ENCODE peak calls at places on chromosomes 5 and 9, in seven cellular contexts. One of them, this sample, is unnamed.

GRCh38 chr5:172410160-172410559 is 44.2 kb downstream of the SH3PXD2B start:
- DNase-seq in fibroblast of mammary gland: peak
- DNase-seq in mesothelial cell of epicardium: no peak
- DNase-seq in A549: no peak
- DNase-seq in lower lobe of right lung: no peak
- DNase-seq in GM12878: peak
- DNase-seq in uterus: no peak
- DNase-seq in this sample: no peak

GRCh38 chr5:91256142-91256524 is 127.0 kb downstream of the ARRDC3 start:
- DNase-seq in fibroblast of mammary gland: no peak
- DNase-seq in mesothelial cell of epicardium: no peak
- DNase-seq in A549: no peak
- DNase-seq in lower lobe of right lung: no peak
- DNase-seq in GM12878: no peak
- DNase-seq in uterus: no peak
- DNase-seq in this sample: no peak

GRCh38 chr5:2201011-2201410 is 318.3 kb upstream of the IRX4 start:
- DNase-seq in fibroblast of mammary gland: no peak
- DNase-seq in mesothelial cell of epicardium: no peak
- DNase-seq in A549: no peak
- DNase-seq in lower lobe of right lung: no peak
- DNase-seq in GM12878: no peak
- DNase-seq in uterus: no peak
- DNase-seq in this sample: no peak

GRCh38 chr5:149358818-149359217 is 972 bp downstream of the PCYOX1L start:
- DNase-seq in fibroblast of mammary gland: peak
- DNase-seq in mesothelial cell of epicardium: no peak
- DNase-seq in A549: no peak
- DNase-seq in lower lobe of right lung: no peak
- DNase-seq in GM12878: no peak
- DNase-seq in uterus: no peak
- DNase-seq in this sample: no peak

GRCh38 chr5:159337291-159337974 is 7.1 kb upstream of the IL12B start:
- DNase-seq in fibroblast of mammary gland: peak
- DNase-seq in mesothelial cell of epicardium: no peak
- DNase-seq in A549: no peak
- DNase-seq in lower lobe of right lung: no peak
- DNase-seq in GM12878: no peak
- DNase-seq in uterus: no peak
- DNase-seq in this sample: no peak

GRCh38 chr9:133700861-133701320 is 37.3 kb downstream of the SARDH start:
- DNase-seq in fibroblast of mammary gland: no peak
- DNase-seq in mesothelial cell of epicardium: no peak
- DNase-seq in A549: no peak
- DNase-seq in lower lobe of right lung: peak
- DNase-seq in GM12878: no peak
- DNase-seq in uterus: no peak
- DNase-seq in this sample: no peak

GRCh38 chr9:81620009-81620405 is 69.3 kb downstream of the TLE1 start:
- DNase-seq in fibroblast of mammary gland: no peak
- DNase-seq in mesothelial cell of epicardium: no peak
- DNase-seq in A549: no peak
- DNase-seq in lower lobe of right lung: no peak
- DNase-seq in GM12878: no peak
- DNase-seq in uterus: no peak
- DNase-seq in this sample: no peak

GRCh38 chr5:137822158-137822764 is 45.4 kb upstream of the MYOT start:
- DNase-seq in fibroblast of mammary gland: peak
- DNase-seq in mesothelial cell of epicardium: peak
- DNase-seq in A549: peak
- DNase-seq in lower lobe of right lung: no peak
- DNase-seq in GM12878: no peak
- DNase-seq in uterus: peak
- DNase-seq in this sample: peak

GRCh38 chr9:104866186-104866585 is 61.8 kb downstream of the ABCA1 start:
- DNase-seq in fibroblast of mammary gland: peak
- DNase-seq in mesothelial cell of epicardium: no peak
- DNase-seq in A549: no peak
- DNase-seq in lower lobe of right lung: no peak
- DNase-seq in GM12878: no peak
- DNase-seq in uterus: no peak
- DNase-seq in this sample: no peak

GRCh38 chr9:21153688-21154608 is 12.3 kb upstream of the IFNW1 start:
- DNase-seq in fibroblast of mammary gland: peak
- DNase-seq in mesothelial cell of epicardium: no peak
- DNase-seq in A549: no peak
- DNase-seq in lower lobe of right lung: peak
- DNase-seq in GM12878: no peak
- DNase-seq in uterus: no peak
- DNase-seq in this sample: no peak

GRCh38 chr5:32217886-32218396 is 43.8 kb upstream of the GOLPH3 start:
- DNase-seq in fibroblast of mammary gland: no peak
- DNase-seq in mesothelial cell of epicardium: no peak
- DNase-seq in A549: no peak
- DNase-seq in lower lobe of right lung: no peak
- DNase-seq in GM12878: no peak
- DNase-seq in uterus: no peak
- DNase-seq in this sample: no peak

GRCh38 chr9:137545123-137545522 is 5.1 kb downstream of the PNPLA7 start:
- DNase-seq in fibroblast of mammary gland: peak
- DNase-seq in mesothelial cell of epicardium: no peak
- DNase-seq in A549: no peak
- DNase-seq in lower lobe of right lung: no peak
- DNase-seq in GM12878: no peak
- DNase-seq in uterus: peak
- DNase-seq in this sample: no peak

GRCh38 chr5:39015743-39016586 is 58.2 kb downstream of the RICTOR start:
- DNase-seq in fibroblast of mammary gland: peak
- DNase-seq in mesothelial cell of epicardium: no peak
- DNase-seq in A549: no peak
- DNase-seq in lower lobe of right lung: no peak
- DNase-seq in GM12878: no peak
- DNase-seq in uterus: no peak
- DNase-seq in this sample: no peak

GRCh38 chr5:626850-627249 is 14.7 kb downstream of the CEP72 start:
- DNase-seq in fibroblast of mammary gland: peak
- DNase-seq in mesothelial cell of epicardium: no peak
- DNase-seq in A549: no peak
- DNase-seq in lower lobe of right lung: no peak
- DNase-seq in GM12878: no peak
- DNase-seq in uterus: no peak
- DNase-seq in this sample: no peak

GRCh38 chr5:31036407-31036806 is 157.1 kb upstream of the CDH6 start:
- DNase-seq in fibroblast of mammary gland: no peak
- DNase-seq in mesothelial cell of epicardium: no peak
- DNase-seq in A549: no peak
- DNase-seq in lower lobe of right lung: no peak
- DNase-seq in GM12878: no peak
- DNase-seq in uterus: no peak
- DNase-seq in this sample: no peak

GRCh38 chr5:1190296-1190695 is 11.1 kb upstream of the SLC6A19 start:
- DNase-seq in fibroblast of mammary gland: no peak
- DNase-seq in mesothelial cell of epicardium: no peak
- DNase-seq in A549: no peak
- DNase-seq in lower lobe of right lung: no peak
- DNase-seq in GM12878: no peak
- DNase-seq in uterus: no peak
- DNase-seq in this sample: no peak

GRCh38 chr5:6394429-6395101 is 16.2 kb upstream of the MED10 start:
- DNase-seq in fibroblast of mammary gland: no peak
- DNase-seq in mesothelial cell of epicardium: no peak
- DNase-seq in A549: no peak
- DNase-seq in lower lobe of right lung: no peak
- DNase-seq in GM12878: no peak
- DNase-seq in uterus: no peak
- DNase-seq in this sample: no peak

GRCh38 chr9:15901572-15901971 is 348.7 kb downstream of the CCDC171 start:
- DNase-seq in fibroblast of mammary gland: no peak
- DNase-seq in mesothelial cell of epicardium: no peak
- DNase-seq in A549: no peak
- DNase-seq in lower lobe of right lung: no peak
- DNase-seq in GM12878: no peak
- DNase-seq in uterus: no peak
- DNase-seq in this sample: no peak

DNA sequence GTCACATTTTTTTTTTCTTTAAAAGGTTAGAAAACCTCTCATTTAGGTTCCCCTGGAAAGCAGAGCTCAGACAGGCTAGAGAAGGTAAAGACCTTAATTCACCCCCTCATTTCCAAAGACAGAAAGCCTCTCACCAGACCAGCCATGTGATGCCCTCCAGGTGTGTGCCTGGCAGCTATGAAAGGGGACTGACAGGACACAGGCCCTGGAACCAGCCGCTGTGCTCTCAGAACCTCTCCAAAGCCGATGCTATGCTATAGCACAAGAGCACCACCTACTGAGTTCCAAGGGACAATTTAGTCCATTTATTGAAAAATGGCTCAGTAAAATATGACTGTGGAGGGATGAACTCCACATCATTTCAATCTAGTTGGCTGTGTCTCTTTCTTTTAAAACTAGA is 48.8 kb downstream of the FANCC start:
- DNase-seq in fibroblast of mammary gland: peak
- DNase-seq in mesothelial cell of epicardium: no peak
- DNase-seq in A549: peak
- DNase-seq in lower lobe of right lung: no peak
- DNase-seq in GM12878: no peak
- DNase-seq in uterus: no peak
- DNase-seq in this sample: no peak
- TF ChIP-seq CTCF in fibroblast of mammary gland: peak
- TF ChIP-seq CTCF in mesothelial cell of epicardium: no peak
- TF ChIP-seq CTCF in A549: peak
- TF ChIP-seq CTCF in lower lobe of right lung: peak
- TF ChIP-seq CTCF in GM12878: peak
- TF ChIP-seq CTCF in uterus: peak
- TF ChIP-seq CTCF in this sample: peak

GRCh38 chr9:92598382-92598781 is 62.6 kb upstream of the ECM2 start:
- DNase-seq in fibroblast of mammary gland: no peak
- DNase-seq in mesothelial cell of epicardium: no peak
- DNase-seq in A549: no peak
- DNase-seq in lower lobe of right lung: no peak
- DNase-seq in GM12878: no peak
- DNase-seq in uterus: no peak
- DNase-seq in this sample: no peak

GRCh38 chr9:92603100-92603499 is 66.8 kb downstream of the IPPK start:
- DNase-seq in fibroblast of mammary gland: no peak
- DNase-seq in mesothelial cell of epicardium: no peak
- DNase-seq in A549: no peak
- DNase-seq in lower lobe of right lung: no peak
- DNase-seq in GM12878: no peak
- DNase-seq in uterus: no peak
- DNase-seq in this sample: no peak

GRCh38 chr9:92603990-92604389 is 65.9 kb downstream of the IPPK start:
- DNase-seq in fibroblast of mammary gland: no peak
- DNase-seq in mesothelial cell of epicardium: no peak
- DNase-seq in A549: no peak
- DNase-seq in lower lobe of right lung: no peak
- DNase-seq in GM12878: no peak
- DNase-seq in uterus: no peak
- DNase-seq in this sample: no peak

GRCh38 chr9:92600742-92601261 is 65.0 kb upstream of the ECM2 start:
- DNase-seq in fibroblast of mammary gland: peak
- DNase-seq in mesothelial cell of epicardium: no peak
- DNase-seq in A549: no peak
- DNase-seq in lower lobe of right lung: no peak
- DNase-seq in GM12878: no peak
- DNase-seq in uterus: no peak
- DNase-seq in this sample: no peak

GRCh38 chr9:92600075-92600741 is 64.4 kb upstream of the ECM2 start:
- DNase-seq in fibroblast of mammary gland: no peak
- DNase-seq in mesothelial cell of epicardium: no peak
- DNase-seq in A549: no peak
- DNase-seq in lower lobe of right lung: no peak
- DNase-seq in GM12878: no peak
- DNase-seq in uterus: no peak
- DNase-seq in this sample: no peak
- TF ChIP-seq CTCF in fibroblast of mammary gland: no peak
- TF ChIP-seq CTCF in mesothelial cell of epicardium: no peak
- TF ChIP-seq CTCF in A549: no peak
- TF ChIP-seq CTCF in lower lobe of right lung: no peak
- TF ChIP-seq CTCF in GM12878: no peak
- TF ChIP-seq CTCF in uterus: no peak
- TF ChIP-seq CTCF in this sample: no peak

DNA sequence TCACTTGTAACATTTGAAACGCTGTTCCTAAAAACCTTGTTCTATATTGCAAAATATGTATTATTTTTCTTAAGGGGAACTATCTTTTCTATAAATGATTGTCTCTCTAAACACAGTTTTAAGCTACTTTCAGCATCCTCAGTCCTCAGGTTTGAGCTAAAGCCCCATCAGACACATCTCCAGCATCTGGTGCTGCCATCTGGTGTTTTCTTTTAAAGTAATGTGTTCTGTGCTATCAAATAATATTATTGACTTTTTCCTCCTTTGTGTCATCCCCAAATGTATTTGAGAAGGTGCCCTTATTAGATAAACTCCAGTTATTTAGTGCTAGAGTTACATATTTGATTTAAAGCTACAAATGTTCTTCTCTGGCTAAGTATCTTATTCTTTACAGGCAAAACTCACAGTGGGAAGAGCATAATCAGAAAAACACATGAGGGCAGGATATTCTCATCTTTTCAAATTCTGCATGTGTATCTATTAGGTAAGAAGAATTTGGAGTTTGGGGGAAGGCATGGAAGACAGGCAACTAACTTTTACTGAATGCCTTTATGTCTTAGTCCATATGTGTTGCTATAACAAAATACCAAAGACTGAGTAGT is 27.5 kb downstream of the ZNF474 start:
- DNase-seq in fibroblast of mammary gland: peak
- DNase-seq in mesothelial cell of epicardium: no peak
- DNase-seq in A549: no peak
- DNase-seq in lower lobe of right lung: no peak
- DNase-seq in GM12878: no peak
- DNase-seq in uterus: no peak
- DNase-seq in this sample: no peak
- TF ChIP-seq CTCF in fibroblast of mammary gland: peak
- TF ChIP-seq CTCF in mesothelial cell of epicardium: no peak
- TF ChIP-seq CTCF in A549: peak
- TF ChIP-seq CTCF in lower lobe of right lung: no peak
- TF ChIP-seq CTCF in GM12878: peak
- TF ChIP-seq CTCF in uterus: peak
- TF ChIP-seq CTCF in this sample: peak

GRCh38 chr9:132610661-132611060 is 28.3 kb downstream of the BARHL1 start:
- DNase-seq in fibroblast of mammary gland: no peak
- DNase-seq in mesothelial cell of epicardium: no peak
- DNase-seq in A549: no peak
- DNase-seq in lower lobe of right lung: no peak
- DNase-seq in GM12878: no peak
- DNase-seq in uterus: no peak
- DNase-seq in this sample: no peak

GRCh38 chr9:132609829-132610228 is 27.4 kb downstream of the BARHL1 start:
- DNase-seq in fibroblast of mammary gland: peak
- DNase-seq in mesothelial cell of epicardium: no peak
- DNase-seq in A549: no peak
- DNase-seq in lower lobe of right lung: no peak
- DNase-seq in GM12878: no peak
- DNase-seq in uterus: no peak
- DNase-seq in this sample: no peak

GRCh38 chr9:132605387-132605786 is 23.0 kb downstream of the BARHL1 start:
- DNase-seq in fibroblast of mammary gland: no peak
- DNase-seq in mesothelial cell of epicardium: no peak
- DNase-seq in A549: no peak
- DNase-seq in lower lobe of right lung: no peak
- DNase-seq in GM12878: no peak
- DNase-seq in uterus: no peak
- DNase-seq in this sample: no peak

GRCh38 chr9:132614324-132614723 is 31.9 kb downstream of the BARHL1 start:
- DNase-seq in fibroblast of mammary gland: no peak
- DNase-seq in mesothelial cell of epicardium: no peak
- DNase-seq in A549: no peak
- DNase-seq in lower lobe of right lung: no peak
- DNase-seq in GM12878: no peak
- DNase-seq in uterus: no peak
- DNase-seq in this sample: no peak

GRCh38 chr9:132609184-132609583 is 26.8 kb downstream of the BARHL1 start:
- DNase-seq in fibroblast of mammary gland: no peak
- DNase-seq in mesothelial cell of epicardium: no peak
- DNase-seq in A549: no peak
- DNase-seq in lower lobe of right lung: no peak
- DNase-seq in GM12878: no peak
- DNase-seq in uterus: no peak
- DNase-seq in this sample: no peak
- TF ChIP-seq CTCF in fibroblast of mammary gland: no peak
- TF ChIP-seq CTCF in mesothelial cell of epicardium: no peak
- TF ChIP-seq CTCF in A549: no peak
- TF ChIP-seq CTCF in lower lobe of right lung: no peak
- TF ChIP-seq CTCF in GM12878: no peak
- TF ChIP-seq CTCF in uterus: no peak
- TF ChIP-seq CTCF in this sample: no peak